ENCODE peak calls at places on chromosomes 4 and X, in six cellular contexts. R, E, Q, C, G and F are unnamed samples. For H3K9me3, the result is how much of the 10 kb centered on the place peaks cover.

GRCh38 chr4:36043901-36044300 is 200.4 kb downstream of the ARAP2 start:
- DNase-seq in R (no peak), E (no peak), Q (no peak), C (no peak), G (no peak), F (no peak)

GRCh38 chr4:24589448-24589847 is 5.1 kb upstream of the DHX15 start:
- DNase-seq in R (peak), E (no peak), Q (no peak), C (no peak), G (no peak), F (no peak)

GRCh38 chrX:110163488-110163887 is 154.4 kb downstream of the AMMECR1 start:
- DNase-seq in R (no peak), E (no peak), Q (no peak), C (no peak), G (no peak), F (no peak)

GRCh38 chr4:11271263-11271662 is 157.4 kb downstream of the HS3ST1 start:
- DNase-seq in R (no peak), E (no peak), Q (no peak), C (no peak), G (no peak), F (no peak)

GRCh38 chr4:126860308-126860707 is 772.4 kb upstream of the INTU start:
- DNase-seq in R (no peak), E (no peak), Q (no peak), C (no peak), G (no peak), F (no peak)

GRCh38 chr4:125891597-125892258 is 577.0 kb downstream of the FAT4 start:
- DNase-seq in R (no peak), E (no peak), Q (no peak), C (no peak), G (no peak), F (no peak)

GRCh38 chr4:53688186-53688790 is 97.0 kb upstream of the LNX1 start:
- DNase-seq in R (peak), E (no peak), Q (no peak), C (no peak), G (no peak), F (no peak)

GRCh38 chr4:2412885-2413716 is 5.3 kb downstream of the ZFYVE28 start:
- DNase-seq in R (peak), E (peak), Q (peak), C (peak), G (peak), F (peak)

GRCh38 chr4:6208416-6208815 is 8.1 kb upstream of the JAKMIP1 start:
- DNase-seq in R (no peak), E (no peak), Q (no peak), C (no peak), G (no peak), F (no peak)

GRCh38 chr4:61923179-61923578 is 723.1 kb downstream of the ADGRL3 start:
- DNase-seq in R (no peak), E (no peak), Q (no peak), C (no peak), G (no peak), F (no peak)

GRCh38 chr4:164730705-164731393 is 23.1 kb upstream of the SMIM31 start:
- DNase-seq in R (peak), E (no peak), Q (no peak), C (no peak), G (no peak), F (no peak)

GRCh38 chr4:164734476-164734875 is 19.5 kb upstream of the SMIM31 start:
- DNase-seq in R (peak), E (no peak), Q (no peak), C (no peak), G (no peak), F (no peak)

GRCh38 chr4:164731827-164732474 is 22.0 kb upstream of the SMIM31 start:
- DNase-seq in R (peak), E (no peak), Q (peak), C (peak), G (peak), F (no peak)
- TF ChIP-seq CTCF in R (peak), E (peak), Q (peak), C (peak), G (peak), F (peak)

GRCh38 chr4:25810815-25811690 is 51.7 kb downstream of the SEL1L3 start:
- DNase-seq in R (no peak), E (no peak), Q (no peak), C (no peak), G (no peak), F (no peak)
- H3K27ac ChIP-seq in R (no peak), E (no peak), Q (no peak), C (no peak), G (no peak), F (no peak)

DNA sequence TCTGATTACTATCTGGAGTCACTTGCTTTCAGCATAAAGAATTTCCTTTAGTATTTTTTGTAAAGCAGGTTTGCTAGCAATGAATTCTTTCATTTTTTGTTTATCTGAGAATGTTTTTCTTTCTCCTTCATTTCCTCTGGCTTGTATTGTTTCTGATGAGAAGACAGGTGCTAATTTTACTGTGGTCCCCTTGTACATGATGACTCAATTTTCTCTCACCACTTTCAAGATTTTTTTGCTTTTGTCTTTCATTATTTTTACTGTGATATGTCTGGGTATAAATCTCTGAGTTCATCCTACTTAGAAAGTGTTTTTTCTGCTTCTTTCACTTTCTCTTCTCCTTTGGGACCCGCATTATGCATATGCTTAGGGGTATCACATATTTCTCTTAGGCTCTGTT is 62.6 kb downstream of the PKD2 start:
- DNase-seq in R (no peak), E (no peak), Q (no peak), C (no peak), G (no peak), F (no peak)
- H3K9me3 ChIP-seq in R (under half), E (under half), Q (under half), C (under half), G (under half), F (under half)

DNA sequence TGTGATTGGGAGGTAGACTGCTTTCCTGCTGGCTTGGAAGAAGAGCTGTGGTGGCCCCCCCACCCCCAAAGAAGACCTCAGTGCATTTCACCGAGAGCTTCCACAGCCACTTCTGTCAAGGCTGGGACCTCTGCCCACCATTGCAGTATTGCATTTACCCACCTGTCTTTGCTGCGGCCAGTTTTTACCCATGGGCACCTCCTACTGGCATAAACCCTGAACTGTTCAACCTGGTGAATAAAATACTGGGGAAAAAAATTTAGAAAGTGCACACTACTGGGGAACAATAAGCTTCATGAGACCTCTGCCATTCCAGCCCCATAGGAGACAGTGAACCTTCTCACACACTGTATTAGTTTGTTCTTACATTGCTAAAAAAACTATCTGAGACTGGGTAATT is 40.3 kb downstream of the ARFIP1 start:
- DNase-seq in R (no peak), E (no peak), Q (no peak), C (no peak), G (no peak), F (no peak)
- TF ChIP-seq CTCF in R (no peak), E (no peak), Q (no peak), C (no peak), G (no peak), F (no peak)

DNA sequence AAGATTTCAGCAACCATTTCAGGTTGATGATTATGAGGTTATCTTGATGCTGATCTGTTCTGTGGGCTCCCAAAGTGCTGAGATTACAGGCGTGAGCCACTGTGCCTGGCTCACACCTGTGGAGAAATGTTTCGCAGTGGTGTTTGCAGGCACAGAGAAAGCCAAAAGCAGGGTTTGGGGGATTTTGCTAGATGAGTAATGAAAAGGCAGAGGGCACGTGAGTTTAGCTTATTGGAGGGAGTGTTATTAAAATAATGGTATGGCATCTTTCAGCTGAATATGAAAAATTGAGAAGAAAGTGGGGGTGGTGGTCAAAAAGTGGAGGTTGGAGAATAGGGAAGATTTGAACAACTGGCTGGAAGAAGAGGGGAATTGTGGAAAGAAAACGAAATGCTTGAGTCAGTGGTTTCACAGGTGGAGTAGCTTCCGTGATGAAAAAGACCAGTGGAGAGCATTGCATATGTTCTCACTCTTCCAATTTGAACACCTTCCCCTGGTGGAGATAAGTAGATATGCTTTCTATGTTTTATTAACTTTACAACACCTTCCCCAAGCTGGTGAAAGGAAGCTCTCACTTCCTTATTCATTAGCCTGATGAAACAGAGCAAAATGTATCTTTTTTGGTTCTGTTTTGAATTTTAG is 1.1 kb upstream of the CHST7 start:
- DNase-seq in R (peak), E (no peak), Q (no peak), C (no peak), G (no peak), F (no peak)
- H3K27ac ChIP-seq in R (peak), E (no peak), Q (no peak), C (no peak), G (no peak), F (no peak)

DNA sequence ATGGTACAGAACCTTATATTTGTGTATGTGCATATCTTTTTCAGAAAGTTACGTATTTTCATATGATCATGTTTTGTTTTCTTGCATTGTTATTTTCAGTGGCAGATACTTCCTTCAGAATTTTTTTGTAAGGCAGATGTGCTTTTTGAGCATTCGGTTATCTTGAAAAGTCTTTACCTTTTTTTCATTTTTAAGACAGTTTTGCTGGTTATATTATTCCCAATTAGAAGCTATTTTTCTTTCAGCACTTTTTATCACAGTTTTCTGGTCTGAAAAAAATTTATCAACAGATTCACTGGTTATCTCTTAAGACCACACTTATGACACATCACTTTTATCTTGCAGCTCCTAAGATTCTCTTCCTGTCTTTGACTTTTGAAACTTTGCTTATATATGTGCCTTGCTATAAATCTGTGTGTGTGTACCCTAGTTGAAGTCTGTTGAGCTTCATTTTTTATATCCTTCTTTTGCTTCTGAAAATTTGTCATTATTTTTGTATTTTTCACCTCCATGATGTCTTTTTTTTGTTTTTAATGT is 53.1 kb downstream of the ZNF732 start:
- DNase-seq in R (no peak), E (no peak), Q (no peak), C (no peak), G (no peak), F (no peak)
- H3K9me3 ChIP-seq in R (under half), E (under half), Q (under half), C (half or more), G (half or more), F (half or more)

DNA sequence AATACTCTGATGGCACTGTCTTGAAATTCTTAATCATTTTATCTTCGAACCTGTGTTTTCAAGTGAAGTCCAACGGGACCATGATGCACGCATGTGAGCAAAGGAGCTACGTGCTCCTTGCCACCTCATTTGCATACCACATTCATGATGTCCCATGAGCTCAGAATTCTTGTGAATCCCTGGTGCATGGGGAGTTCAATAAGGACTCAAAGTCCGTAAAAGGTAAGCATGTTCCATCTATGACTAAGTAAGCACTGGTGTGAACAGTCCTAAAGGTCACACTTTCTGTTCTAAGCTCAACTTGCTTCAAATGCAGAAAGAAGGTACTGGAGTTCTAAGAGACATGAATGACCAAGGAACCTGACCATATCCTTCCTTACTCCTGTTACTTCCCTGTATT is 13.1 kb upstream of the GPM6B start:
- DNase-seq in R (no peak), E (no peak), Q (no peak), C (no peak), G (no peak), F (no peak)
- TF ChIP-seq CTCF in R (no peak), E (no peak), Q (no peak), C (no peak), G (no peak), F (no peak)